ENCODE peak calls at places on chromosome 15, in seven cellular contexts. One of them, this sample, is unnamed.

GRCh38 chr15:83203543-83203942 is 4.1 kb downstream of the HDGFL3 start:
- DNase-seq in NCI-H1105 treated with DMSO at 0.1 percent for 48 hours: no peak
- DNase-seq in EH: no peak
- DNase-seq in H4: no peak
- DNase-seq in Calu3: no peak
- DNase-seq in hippocampal formation: no peak
- DNase-seq in CD4-positive, alpha-beta memory T cell: no peak
- DNase-seq in this sample: no peak

GRCh38 chr15:72202302-72202701 is 4.7 kb upstream of the GRAMD2A start:
- DNase-seq in NCI-H1105 treated with DMSO at 0.1 percent for 48 hours: no peak
- DNase-seq in EH: no peak
- DNase-seq in H4: no peak
- DNase-seq in Calu3: no peak
- DNase-seq in hippocampal formation: no peak
- DNase-seq in CD4-positive, alpha-beta memory T cell: no peak
- DNase-seq in this sample: no peak

GRCh38 chr15:100918690-100919480 is at the start of gene LRRK1:
- DNase-seq in NCI-H1105 treated with DMSO at 0.1 percent for 48 hours: peak
- DNase-seq in EH: peak
- DNase-seq in H4: no peak
- DNase-seq in Calu3: peak
- DNase-seq in hippocampal formation: no peak
- DNase-seq in CD4-positive, alpha-beta memory T cell: no peak
- DNase-seq in this sample: peak

GRCh38 chr15:51731549-51732267 is 5.7 kb downstream of the LYSMD2 start:
- DNase-seq in NCI-H1105 treated with DMSO at 0.1 percent for 48 hours: no peak
- DNase-seq in EH: peak
- DNase-seq in H4: peak
- DNase-seq in Calu3: peak
- DNase-seq in hippocampal formation: peak
- DNase-seq in CD4-positive, alpha-beta memory T cell: peak
- DNase-seq in this sample: peak

GRCh38 chr15:99987701-99988100 is 254.5 kb upstream of the LYSMD4 start:
- DNase-seq in NCI-H1105 treated with DMSO at 0.1 percent for 48 hours: no peak
- DNase-seq in EH: no peak
- DNase-seq in H4: no peak
- DNase-seq in Calu3: no peak
- DNase-seq in hippocampal formation: no peak
- DNase-seq in CD4-positive, alpha-beta memory T cell: no peak
- DNase-seq in this sample: no peak

GRCh38 chr15:74505837-74506514 is 35.0 kb upstream of the ARID3B start:
- DNase-seq in NCI-H1105 treated with DMSO at 0.1 percent for 48 hours: no peak
- DNase-seq in EH: peak
- DNase-seq in H4: no peak
- DNase-seq in Calu3: no peak
- DNase-seq in hippocampal formation: no peak
- DNase-seq in CD4-positive, alpha-beta memory T cell: no peak
- DNase-seq in this sample: no peak

GRCh38 chr15:62326460-62327011 is 161.5 kb upstream of the C2CD4B start:
- DNase-seq in NCI-H1105 treated with DMSO at 0.1 percent for 48 hours: no peak
- DNase-seq in EH: no peak
- DNase-seq in H4: no peak
- DNase-seq in Calu3: no peak
- DNase-seq in hippocampal formation: no peak
- DNase-seq in CD4-positive, alpha-beta memory T cell: no peak
- DNase-seq in this sample: no peak

GRCh38 chr15:36661042-36661441 is 81.6 kb downstream of the CDIN1 start:
- DNase-seq in NCI-H1105 treated with DMSO at 0.1 percent for 48 hours: no peak
- DNase-seq in EH: no peak
- DNase-seq in H4: no peak
- DNase-seq in Calu3: no peak
- DNase-seq in hippocampal formation: no peak
- DNase-seq in CD4-positive, alpha-beta memory T cell: no peak
- DNase-seq in this sample: no peak